ENCODE peak calls at places on chromosomes 4 and X, in eight cellular contexts. B is A549, O is stomach, Z is transverse colon, P is pancreas, S is HCT116, Q is tibial artery, U is SK-N-SH. X is an unnamed sample.

GRCh38 chr4:156778606-156779005 is 193.0 kb downstream of the PDGFC start:
- DNase-seq in U (no peak), S (no peak), B (peak; percentile 32), Q (no peak), Z (no peak), P (no peak), O (no peak), X (no peak)

GRCh38 chrX:77118686-77119085 is 328.5 kb upstream of the FGF16 start:
- DNase-seq in B (no peak), O (no peak), Q (no peak), U (no peak), S (no peak), P (no peak), Z (no peak), X (no peak)

GRCh38 chrX:108732630-108733321 is 3.6 kb downstream of the IRS4 start:
- DNase-seq in Q (no peak), O (no peak), S (no peak), Z (no peak), P (no peak), B (no peak), U (peak; percentile 19), X (no peak)

GRCh38 chrX:66030505-66031317 is 9.2 kb downstream of the VSIG4 start:
- DNase-seq in P (no peak), S (peak; percentile 10), B (peak; percentile 21), O (no peak), Z (peak; percentile 25), Q (no peak), U (peak; percentile 7), X (peak; percentile 53)

GRCh38 chr4:168621806-168622589 is 125.1 kb downstream of the PALLD start:
- DNase-seq in P (no peak), Q (no peak), S (no peak), O (no peak), Z (no peak), B (no peak), U (no peak), X (no peak)

GRCh38 chr4:146095867-146096266 is 79.7 kb upstream of the LSM6 start:
- DNase-seq in Q (no peak), O (no peak), B (no peak), S (no peak), P (no peak), Z (peak; percentile 13), U (no peak), X (no peak)

GRCh38 chrX:69724307-69724706 is 108.4 kb downstream of the EDA start:
- DNase-seq in B (no peak), P (no peak), Q (no peak), O (no peak), U (no peak), Z (no peak), S (no peak), X (no peak)

GRCh38 chr4:105058177-105058812 is 88.4 kb upstream of the TET2 start:
- DNase-seq in O (no peak), S (peak; percentile 12), P (no peak), Q (no peak), U (no peak), Z (no peak), B (no peak), X (no peak)

GRCh38 chr4:1008840-1009646 is 2.4 kb upstream of the FGFRL1 start:
- DNase-seq in U (no peak), O (peak; percentile 49), B (no peak), Z (peak; percentile 53), S (no peak), P (peak; percentile 67), Q (peak; percentile 82), X (peak; percentile 48)

GRCh38 chrX:112760697-112761096 is 79.9 kb downstream of the AMOT start:
- DNase-seq in Q (no peak), B (no peak), O (no peak), Z (no peak), P (no peak), S (no peak), U (no peak), X (no peak)

GRCh38 chr4:11505225-11505971 is 76.7 kb upstream of the HS3ST1 start:
- DNase-seq in B (peak; percentile 41), P (peak; percentile 39), U (no peak), O (peak; percentile 57), S (peak; percentile 99), Q (no peak), Z (peak; percentile 56), X (no peak)

GRCh38 chr4:35963969-35964515 is 280.3 kb downstream of the ARAP2 start:
- DNase-seq in U (no peak), O (no peak), B (no peak), Z (no peak), Q (no peak), P (no peak), S (no peak), X (no peak)

GRCh38 chrX:136899206-136899605 is 18.7 kb upstream of the RBMX start:
- DNase-seq in Z (no peak), S (no peak), U (no peak), O (no peak), Q (no peak), B (no peak), P (no peak), X (no peak)

GRCh38 chrX:150879855-150880807 is 18.3 kb downstream of the CD99L2 start:
- DNase-seq in Q (no peak), B (no peak), U (no peak), Z (no peak), O (no peak), P (no peak), S (no peak), X (no peak)

GRCh38 chrX:33726281-33727160 is 405.6 kb downstream of the FAM47A start:
- DNase-seq in Z (no peak), U (no peak), S (no peak), P (peak; percentile 6), B (no peak), O (no peak), Q (peak; percentile 60), X (no peak)

DNA sequence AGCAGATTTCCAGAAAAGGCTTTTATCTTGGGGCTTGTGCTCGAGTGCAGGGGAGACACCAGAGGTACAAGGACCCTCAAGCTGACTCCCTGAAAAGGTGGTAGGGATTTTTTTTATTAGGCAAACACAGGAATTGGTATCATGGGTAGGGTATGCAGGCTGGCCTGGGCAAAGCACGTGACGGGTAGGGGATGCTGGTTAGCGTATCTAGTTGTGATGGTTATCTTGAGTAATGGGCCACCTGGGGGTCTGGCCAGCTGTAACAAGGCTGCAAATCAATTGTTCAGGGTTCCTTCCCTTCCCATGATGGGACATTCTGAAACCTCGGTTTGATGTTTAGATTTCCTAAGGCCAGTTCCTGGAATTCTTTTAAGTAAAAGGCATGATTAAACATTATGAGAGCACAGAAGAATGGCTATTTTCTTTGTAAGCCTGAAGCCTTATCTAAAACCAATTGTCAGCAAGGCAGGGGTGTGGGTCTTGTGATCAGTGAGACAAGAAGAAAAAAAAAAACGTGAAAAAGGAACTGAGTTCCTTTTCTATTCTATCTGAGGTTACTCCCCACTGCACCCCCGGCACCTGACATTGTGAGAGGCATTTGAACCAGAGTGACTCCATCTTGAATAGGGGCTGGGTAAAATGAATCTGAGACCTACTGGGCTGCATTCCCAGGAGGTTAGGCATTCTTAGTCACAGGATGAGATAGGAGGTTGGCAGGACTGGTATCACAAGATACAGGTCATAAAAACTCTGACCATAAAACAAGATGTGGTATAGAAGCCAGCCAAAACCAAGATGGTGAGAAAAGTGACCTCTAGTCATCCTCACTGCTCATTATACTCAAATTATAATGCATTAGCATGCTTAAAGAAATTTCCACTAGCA is 64.2 kb upstream of the S100G start:
- DNase-seq in O (no peak), B (no peak), P (no peak), S (no peak), Z (no peak), Q (no peak), U (no peak), X (no peak)
- H3K27ac ChIP-seq in O (no peak overlapping the region), B (no peak overlapping the region), P (no peak overlapping the region), S (no peak overlapping the region), Z (no peak overlapping the region), Q (no peak overlapping the region), U (no peak overlapping the region), X (no peak overlapping the region)

GRCh38 chr4:120017939-120018692 is 48.5 kb downstream of the MAD2L1 start:
- DNase-seq in U (no peak), S (no peak), P (no peak), Q (no peak), O (no peak), Z (no peak), B (no peak), X (no peak)
- H3K4me1 ChIP-seq in U (no peaks in the 10 kb centered on the region), S (no peaks in the 10 kb centered on the region), P (peaks cover 5% of the 10 kb centered on the region), Q (no peaks in the 10 kb centered on the region), O (no peaks in the 10 kb centered on the region), Z (no peaks in the 10 kb centered on the region), B (no peaks in the 10 kb centered on the region), X (no peaks in the 10 kb centered on the region)

DNA sequence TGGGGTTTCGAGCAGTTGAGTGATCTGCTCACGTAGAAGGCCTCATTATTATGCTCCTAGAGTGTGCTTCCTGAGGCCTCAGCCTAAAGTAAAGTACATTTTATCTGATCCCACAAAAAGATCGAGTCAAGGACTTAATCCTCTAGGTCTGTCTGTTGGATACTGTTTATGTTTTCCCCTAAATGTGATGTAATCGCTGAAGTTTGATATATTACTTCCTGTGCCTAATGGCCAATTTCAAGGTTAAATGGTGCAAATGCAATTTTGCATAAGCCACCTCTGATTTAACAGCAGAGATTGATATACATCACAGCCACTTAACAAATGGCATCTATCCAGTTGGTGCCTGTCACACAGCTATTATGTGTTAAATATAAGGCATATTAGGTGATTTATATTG is 19.4 kb upstream of the SERTM2 start:
- DNase-seq in Q (no peak), P (no peak), O (no peak), S (no peak), Z (no peak), U (peak; percentile 16), B (no peak), X (peak; percentile 41)
- H3K27ac ChIP-seq in Q (no peak overlapping the region), P (no peak overlapping the region), O (no peak overlapping the region), S (no peak overlapping the region), Z (no peak overlapping the region), U (peak overlapping the region; percentile 94), B (no peak overlapping the region), X (no peak overlapping the region)

GRCh38 chrX:41335590-41336331 is 1.8 kb downstream of the DDX3X start:
- DNase-seq in Z (no peak), U (no peak), B (no peak), Q (no peak), S (no peak), P (no peak), O (no peak), X (no peak)

GRCh38 chrX:41338422-41338821 is 4.5 kb downstream of the DDX3X start:
- DNase-seq in P (no peak), U (no peak), S (no peak), Q (no peak), Z (no peak), O (no peak), B (no peak), X (no peak)

GRCh38 chrX:41337140-41337539 is 3.2 kb downstream of the DDX3X start:
- DNase-seq in O (no peak), Q (no peak), P (no peak), Z (no peak), S (no peak), U (no peak), B (peak; percentile 12), X (no peak)

GRCh38 chrX:41334866-41335589 is 1.1 kb downstream of the DDX3X start:
- DNase-seq in B (peak; percentile 44), Z (peak; percentile 70), Q (peak; percentile 80), P (peak; percentile 66), U (peak; percentile 68), S (no peak), O (peak; percentile 69), X (peak; percentile 19)

DNA sequence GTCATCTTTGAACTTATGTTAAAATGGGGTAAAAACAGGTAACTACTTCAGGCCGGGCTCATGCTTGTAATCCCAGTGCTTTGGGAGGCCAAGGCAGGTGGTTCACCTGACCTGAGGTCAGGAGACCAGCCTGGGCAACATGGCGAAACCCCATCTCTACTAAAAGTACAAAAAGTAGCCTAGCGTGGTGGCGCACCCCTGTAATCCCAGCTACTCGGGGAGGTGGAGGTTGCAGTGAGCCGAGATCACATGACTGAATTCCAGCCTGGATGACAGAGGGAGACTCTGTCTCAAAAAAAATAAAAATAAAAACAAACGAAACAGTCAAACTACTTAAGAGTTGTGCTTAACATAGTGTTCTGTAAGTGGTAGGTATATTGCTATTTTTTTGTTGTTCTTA is 2.5 kb downstream of the DDX3X start:
- DNase-seq in P (no peak), Z (no peak), S (no peak), Q (no peak), O (no peak), U (no peak), B (no peak), X (no peak)
- H3K4me1 ChIP-seq in P (peaks cover 32% of the 10 kb centered on the region), Z (no peaks in the 10 kb centered on the region), S (peaks cover 28% of the 10 kb centered on the region), Q (no peaks in the 10 kb centered on the region), O (no peaks in the 10 kb centered on the region), U (peaks cover 26% of the 10 kb centered on the region), B (peaks cover 43% of the 10 kb centered on the region), X (no peaks in the 10 kb centered on the region)

X was measured in SJCRH30.